ENCODE peak calls at places on chromosomes 1 and 21, in nine cellular contexts. U is ovary; C is CD8-positive, alpha-beta T cell; Z is left ventricle myocardium inferior; N is tibial artery; K is tibial nerve; L is heart right ventricle; Y is fibroblast of lung; V is pancreas. T is an unnamed sample. For H3K36me3, the result is how much of the 10 kb centered on the place peaks cover.

GRCh38 chr1:200968469-200969410 is 54.8 kb downstream of the KIF21B start:
- DNase-seq in U (no peak), C (no peak), Z (no peak), N (no peak), K (no peak), L (no peak), Y (no peak), V (no peak), T (no peak)

GRCh38 chr1:59008599-59009347 is 224.9 kb upstream of the JUN start:
- DNase-seq in U (peak), C (no peak), Z (no peak), N (no peak), K (no peak), L (no peak), Y (no peak), V (no peak), T (no peak)

GRCh38 chr1:175206687-175207086 is 14.1 kb upstream of the KIAA0040 start:
- DNase-seq in U (no peak), C (no peak), Z (no peak), N (no peak), K (no peak), L (no peak), Y (no peak), V (no peak), T (peak)

GRCh38 chr1:245411245-245411644 is 256.5 kb downstream of the KIF26B start:
- DNase-seq in U (no peak), C (no peak), Z (no peak), N (no peak), K (no peak), L (no peak), Y (peak), V (no peak), T (no peak)

GRCh38 chr1:150186789-150187559 is 37.3 kb downstream of the PLEKHO1 start:
- DNase-seq in U (no peak), C (peak), Z (no peak), N (no peak), K (no peak), L (peak), Y (peak), V (no peak), T (peak)

GRCh38 chr1:94827434-94827833 is 7.3 kb downstream of the SLC44A3 start:
- DNase-seq in U (no peak), C (no peak), Z (no peak), N (no peak), K (no peak), L (no peak), Y (no peak), V (no peak), T (no peak)

GRCh38 chr1:31579374-31579773 is 3.1 kb downstream of the TINAGL1 start:
- DNase-seq in U (peak), C (no peak), Z (peak), N (no peak), K (no peak), L (peak), Y (peak), V (no peak), T (no peak)

GRCh38 chr21:15455819-15456462 is 273.8 kb upstream of the USP25 start:
- DNase-seq in U (no peak), C (no peak), Z (no peak), N (no peak), K (no peak), L (no peak), Y (no peak), V (no peak), T (no peak)

GRCh38 chr1:173646656-173647055 is 11.5 kb downstream of the TEX50 start:
- DNase-seq in U (no peak), C (no peak), Z (no peak), N (no peak), K (no peak), L (no peak), Y (no peak), V (no peak), T (peak)

GRCh38 chr1:182845379-182845778 is 6.2 kb downstream of the DHX9 start:
- DNase-seq in U (no peak), C (no peak), Z (no peak), N (no peak), K (no peak), L (no peak), Y (no peak), V (no peak), T (no peak)

GRCh38 chr1:112563341-112563740 is 54.6 kb downstream of the WNT2B start:
- DNase-seq in U (no peak), C (no peak), Z (no peak), N (no peak), K (no peak), L (no peak), Y (no peak), V (no peak), T (no peak)

GRCh38 chr1:245753807-245754206 is 599.0 kb downstream of the KIF26B start:
- DNase-seq in U (no peak), C (no peak), Z (no peak), N (no peak), K (no peak), L (no peak), Y (no peak), V (no peak), T (no peak)

GRCh38 chr1:6601049-6601864 is 1.4 kb downstream of the KLHL21 start:
- DNase-seq in U (peak), C (peak), Z (peak), N (peak), K (peak), L (peak), Y (peak), V (peak), T (peak)

GRCh38 chr1:32334274-32334861 is 1.7 kb downstream of the MARCKSL1 start:
- DNase-seq in U (no peak), C (no peak), Z (no peak), N (no peak), K (no peak), L (no peak), Y (no peak), V (no peak), T (no peak)

GRCh38 chr1:15409400-15410222 is at the start of gene EFHD2:
- DNase-seq in U (peak), C (peak), Z (peak), N (peak), K (peak), L (peak), Y (peak), V (peak), T (peak)

GRCh38 chr1:201311356-201312011 is 28.2 kb downstream of the PKP1 start:
- DNase-seq in U (no peak), C (no peak), Z (no peak), N (no peak), K (no peak), L (no peak), Y (no peak), V (no peak), T (peak)

GRCh38 chr1:157566484-157567300 is 14.4 kb upstream of the FCRL5 start:
- DNase-seq in U (no peak), C (no peak), Z (no peak), N (no peak), K (no peak), L (no peak), Y (no peak), V (no peak), T (no peak)

GRCh38 chr1:241990040-241990439 is 8.9 kb downstream of the MAP1LC3C start:
- DNase-seq in U (peak), C (no peak), Z (peak), N (peak), K (peak), L (peak), Y (peak), V (peak), T (no peak)

GRCh38 chr21:41048636-41049035 is 119.3 kb upstream of the BACE2 start:
- DNase-seq in U (no peak), C (no peak), Z (no peak), N (no peak), K (no peak), L (no peak), Y (no peak), V (no peak), T (no peak)

GRCh38 chr21:42411891-42412635 is 8.4 kb downstream of the UBASH3A start:
- DNase-seq in U (no peak), C (no peak), Z (no peak), N (no peak), K (no peak), L (no peak), Y (no peak), V (no peak), T (peak)

GRCh38 chr1:100075773-100076172 is 57.0 kb downstream of the SASS6 start:
- DNase-seq in U (no peak), C (no peak), Z (no peak), N (no peak), K (no peak), L (no peak), Y (no peak), V (no peak), T (no peak)

GRCh38 chr1:47797555-47797954 is 199.6 kb downstream of the TRABD2B start:
- DNase-seq in U (no peak), C (no peak), Z (no peak), N (no peak), K (no peak), L (no peak), Y (no peak), V (no peak), T (no peak)

GRCh38 chr21:45078371-45078770 is 4.0 kb downstream of the ADARB1 start:
- DNase-seq in U (no peak), C (no peak), Z (no peak), N (no peak), K (no peak), L (no peak), Y (no peak), V (no peak), T (no peak)

GRCh38 chr1:50174101-50174500 is 65.4 kb downstream of the ELAVL4 start:
- DNase-seq in U (no peak), C (no peak), Z (no peak), N (no peak), K (no peak), L (no peak), Y (no peak), V (no peak), T (no peak)

GRCh38 chr1:7265771-7266371 is 480.6 kb downstream of the CAMTA1 start:
- DNase-seq in U (no peak), C (no peak), Z (no peak), N (no peak), K (no peak), L (no peak), Y (peak), V (peak), T (peak)

GRCh38 chr1:83999316-83999819 is 436 bp upstream of the TTLL7 start:
- DNase-seq in U (peak), C (no peak), Z (peak), N (peak), K (peak), L (no peak), Y (peak), V (no peak), T (peak)

GRCh38 chr1:208273386-208274021 is 29.3 kb upstream of the PLXNA2 start:
- DNase-seq in U (no peak), C (no peak), Z (no peak), N (no peak), K (no peak), L (no peak), Y (no peak), V (no peak), T (no peak)

GRCh38 chr1:61254629-61255323 is 172.4 kb downstream of the NFIA start:
- DNase-seq in U (no peak), C (no peak), Z (no peak), N (no peak), K (no peak), L (peak), Y (peak), V (no peak), T (peak)

GRCh38 chr1:112788561-112788960 is 73.4 kb upstream of the PPM1J start:
- DNase-seq in U (no peak), C (no peak), Z (no peak), N (no peak), K (no peak), L (no peak), Y (peak), V (no peak), T (no peak)

GRCh38 chr1:75616436-75617433 is 5.8 kb upstream of the SLC44A5 start:
- DNase-seq in U (peak), C (no peak), Z (no peak), N (no peak), K (no peak), L (peak), Y (peak), V (no peak), T (no peak)

GRCh38 chr1:8847990-8848389 is 30.5 kb downstream of the ENO1 start:
- DNase-seq in U (no peak), C (no peak), Z (no peak), N (no peak), K (no peak), L (no peak), Y (no peak), V (peak), T (no peak)

GRCh38 chr21:38443110-38443509 is 55.2 kb downstream of the ERG start:
- DNase-seq in U (no peak), C (no peak), Z (no peak), N (no peak), K (no peak), L (no peak), Y (no peak), V (no peak), T (no peak)

GRCh38 chr1:153259387-153259786 is at the start of gene LORICRIN:
- DNase-seq in U (no peak), C (no peak), Z (no peak), N (no peak), K (no peak), L (no peak), Y (no peak), V (no peak), T (no peak)

GRCh38 chr1:232996143-232996542 is 45.7 kb downstream of the NTPCR start:
- DNase-seq in U (no peak), C (no peak), Z (no peak), N (no peak), K (no peak), L (no peak), Y (no peak), V (no peak), T (no peak)

GRCh38 chr1:42674214-42674613 is 8.0 kb upstream of the YBX1 start:
- DNase-seq in U (no peak), C (no peak), Z (no peak), N (no peak), K (no peak), L (peak), Y (peak), V (no peak), T (no peak)

DNA sequence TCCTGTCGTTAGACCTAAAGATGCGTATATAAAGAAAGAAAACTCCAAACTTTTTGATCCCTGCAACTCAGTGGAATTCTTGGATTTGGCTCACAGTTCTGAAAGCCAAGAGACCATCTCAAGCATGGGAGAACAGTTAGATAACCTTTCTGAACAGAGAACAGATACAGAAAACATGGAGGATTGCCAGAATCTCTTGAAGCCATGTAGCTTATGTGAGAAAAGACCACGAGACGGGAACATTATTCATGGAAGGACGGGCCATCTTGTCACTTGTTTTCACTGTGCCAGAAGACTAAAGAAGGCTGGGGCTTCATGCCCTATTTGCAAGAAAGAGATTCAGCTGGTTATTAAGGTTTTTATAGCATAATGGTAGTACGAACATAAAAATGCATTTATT is 33.1 kb downstream of the MDM4 start:
- DNase-seq in U (no peak), C (no peak), Z (no peak), N (no peak), K (no peak), L (no peak), Y (no peak), V (no peak), T (no peak)
- H3K36me3 ChIP-seq in U (under half), C (under half), Z (half or more), N (half or more), K (under half), L (half or more), Y (under half), V (under half), T (under half)

GRCh38 chr1:220430586-220430985 is 97.3 kb upstream of the MARK1 start:
- DNase-seq in U (no peak), C (no peak), Z (no peak), N (no peak), K (no peak), L (no peak), Y (no peak), V (no peak), T (no peak)
- TF ChIP-seq CTCF in U (no peak), C (no peak), Z (no peak), N (no peak), K (no peak), L (no peak), Y (no peak), V (no peak), T (no peak)

GRCh38 chr1:107252271-107252670 is 111.4 kb downstream of the NTNG1 start:
- DNase-seq in U (no peak), C (no peak), Z (no peak), N (no peak), K (no peak), L (no peak), Y (no peak), V (no peak), T (no peak)

GRCh38 chr1:107250169-107250568 is 109.3 kb downstream of the NTNG1 start:
- DNase-seq in U (no peak), C (no peak), Z (no peak), N (no peak), K (no peak), L (no peak), Y (no peak), V (no peak), T (peak)

GRCh38 chr1:107254306-107254705 is 113.5 kb downstream of the NTNG1 start:
- DNase-seq in U (no peak), C (no peak), Z (no peak), N (no peak), K (no peak), L (no peak), Y (no peak), V (no peak), T (no peak)

GRCh38 chr1:107251083-107251482 is 110.2 kb downstream of the NTNG1 start:
- DNase-seq in U (no peak), C (no peak), Z (no peak), N (no peak), K (no peak), L (no peak), Y (no peak), V (no peak), T (no peak)

DNA sequence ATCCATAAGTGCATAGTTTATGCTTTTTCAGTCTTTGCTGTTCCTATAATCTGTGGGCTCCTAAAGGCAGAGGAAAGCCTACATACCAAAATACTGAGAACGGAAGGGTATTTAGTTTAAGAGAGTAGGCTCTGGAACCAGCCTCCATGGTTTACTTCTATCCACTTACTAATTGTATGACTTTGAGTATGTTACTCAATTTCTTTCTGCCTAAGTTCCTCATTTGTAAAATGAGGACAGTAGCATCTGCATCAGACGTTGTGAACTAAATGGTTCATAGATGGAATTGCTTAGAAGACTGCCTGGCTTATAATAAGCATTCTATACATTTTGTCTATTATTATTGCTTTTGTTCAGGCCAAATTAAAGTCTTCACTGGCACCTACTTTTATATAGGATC is 111.0 kb downstream of the NTNG1 start:
- DNase-seq in U (no peak), C (no peak), Z (no peak), N (no peak), K (no peak), L (no peak), Y (no peak), V (no peak), T (no peak)
- H3K4me3 ChIP-seq in U (no peak), C (no peak), Z (no peak), N (no peak), K (no peak), L (no peak), Y (no peak), V (no peak), T (no peak)

DNA sequence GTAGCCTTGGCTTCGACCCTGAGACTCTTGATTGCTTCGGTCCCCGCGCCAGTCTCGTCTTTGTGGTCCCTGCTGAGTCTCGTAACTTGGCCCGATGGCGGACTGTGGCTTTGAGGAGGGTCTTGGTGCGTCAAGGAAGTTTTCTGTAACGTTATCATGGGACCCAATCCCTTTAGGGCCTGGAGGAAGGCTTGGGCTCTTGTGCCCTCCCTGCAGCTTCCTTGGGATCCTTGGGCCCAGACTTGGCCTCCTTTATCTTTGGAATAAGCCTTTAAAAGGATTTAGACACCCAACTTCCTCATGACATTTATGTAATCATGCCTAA is 371 bp downstream of the ZMPSTE24 start:
- DNase-seq in U (no peak), C (no peak), Z (no peak), N (no peak), K (no peak), L (no peak), Y (peak), V (no peak), T (peak)
- H3K36me3 ChIP-seq in U (under half), C (under half), Z (under half), N (under half), K (under half), L (under half), Y (under half), V (under half), T (under half)

DNA sequence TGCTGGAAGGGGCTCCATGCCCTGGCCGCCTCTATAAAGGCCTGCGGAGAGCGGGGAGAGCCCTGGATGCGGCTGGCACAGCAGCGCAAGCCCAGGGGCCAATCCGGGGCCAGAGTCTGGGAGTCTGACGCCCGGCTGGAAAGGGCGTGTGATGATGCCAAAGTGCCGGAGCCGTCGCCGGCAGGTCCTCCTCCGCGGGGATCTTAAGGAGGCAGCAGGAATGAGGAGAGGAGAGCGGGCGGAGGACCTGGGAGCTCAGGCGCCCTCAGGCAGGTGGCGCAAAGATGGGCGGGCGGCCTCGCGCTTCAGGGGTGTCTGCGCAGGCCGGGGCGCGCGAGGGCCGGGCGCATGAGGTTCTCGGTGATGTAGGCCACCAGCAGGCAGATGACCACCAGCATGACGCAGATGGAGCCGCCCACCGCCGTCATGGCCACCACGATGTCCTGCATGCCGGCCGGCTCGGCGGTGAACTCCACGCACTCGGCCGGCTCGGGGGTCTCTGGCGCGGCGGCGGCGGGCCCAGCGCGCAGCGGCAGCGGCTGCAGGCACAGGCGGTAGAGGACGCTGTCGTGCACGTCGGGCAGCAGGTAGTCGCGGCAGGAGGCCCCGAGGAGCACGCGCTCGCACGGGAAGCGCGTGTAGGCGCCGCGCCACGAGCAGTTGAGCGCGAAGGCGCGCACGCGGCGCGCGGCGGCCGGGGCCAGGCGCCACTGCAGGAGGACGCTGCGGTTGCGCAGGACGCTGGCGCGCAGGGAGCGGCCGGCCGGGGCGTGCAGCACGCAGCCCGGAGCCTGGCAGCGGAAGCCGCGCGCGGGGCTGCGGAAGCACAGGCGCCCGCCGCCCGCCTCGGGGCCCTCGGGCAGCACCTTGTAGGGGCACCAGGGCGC is 662 bp downstream of the FNDC10 start:
- DNase-seq in U (no peak), C (peak), Z (no peak), N (no peak), K (no peak), L (no peak), Y (no peak), V (no peak), T (no peak)
- TF ChIP-seq CTCF in U (no peak), C (no peak), Z (no peak), N (no peak), K (no peak), L (no peak), Y (no peak), V (no peak), T (no peak)